ENCODE peak calls at places on chromosomes 3 and 15, in four cellular contexts. One of them, this sample, is unnamed.

GRCh38 chr15:49674370-49674769 is 53.5 kb downstream of the DTWD1 start:
- DNase-seq in K562: no peak
- DNase-seq in GM12878: no peak
- DNase-seq in HepG2: no peak
- DNase-seq in this sample: no peak

GRCh38 chr3:57582470-57583168 is 14.5 kb downstream of the ARF4 start:
- DNase-seq in K562: no peak
- DNase-seq in GM12878: no peak
- DNase-seq in HepG2: no peak
- DNase-seq in this sample: peak

GRCh38 chr3:194754091-194754490 is 68.4 kb downstream of the FAM43A start:
- DNase-seq in K562: no peak
- DNase-seq in GM12878: no peak
- DNase-seq in HepG2: no peak
- DNase-seq in this sample: no peak

GRCh38 chr15:49223536-49224274 is 53.7 kb downstream of the GALK2 start:
- DNase-seq in K562: no peak
- DNase-seq in GM12878: no peak
- DNase-seq in HepG2: no peak
- DNase-seq in this sample: no peak

GRCh38 chr15:62115847-62116246 is 49.1 kb downstream of the C2CD4A start:
- DNase-seq in K562: no peak
- DNase-seq in GM12878: no peak
- DNase-seq in HepG2: peak
- DNase-seq in this sample: peak

GRCh38 chr3:98786364-98786930 is 23.3 kb downstream of the ST3GAL6 start:
- DNase-seq in K562: no peak
- DNase-seq in GM12878: no peak
- DNase-seq in HepG2: peak
- DNase-seq in this sample: no peak

GRCh38 chr3:196360586-196360985 is 22.4 kb upstream of the TM4SF19 start:
- DNase-seq in K562: no peak
- DNase-seq in GM12878: no peak
- DNase-seq in HepG2: no peak
- DNase-seq in this sample: no peak

GRCh38 chr3:146382386-146382785 is 87.0 kb downstream of the PLSCR2 start:
- DNase-seq in K562: no peak
- DNase-seq in GM12878: no peak
- DNase-seq in HepG2: peak
- DNase-seq in this sample: peak

GRCh38 chr3:118760611-118761606 is 273.7 kb downstream of the IGSF11 start:
- DNase-seq in K562: no peak
- DNase-seq in GM12878: no peak
- DNase-seq in HepG2: no peak
- DNase-seq in this sample: no peak

GRCh38 chr15:73605759-73606423 is 27.3 kb downstream of the NPTN start:
- DNase-seq in K562: no peak
- DNase-seq in GM12878: no peak
- DNase-seq in HepG2: no peak
- DNase-seq in this sample: no peak

GRCh38 chr3:157872902-157873301 is 233.3 kb downstream of the SHOX2 start:
- DNase-seq in K562: no peak
- DNase-seq in GM12878: no peak
- DNase-seq in HepG2: no peak
- DNase-seq in this sample: no peak

GRCh38 chr15:85777291-85778106 is 17.2 kb downstream of the KLHL25 start:
- DNase-seq in K562: no peak
- DNase-seq in GM12878: no peak
- DNase-seq in HepG2: no peak
- DNase-seq in this sample: no peak

GRCh38 chr15:64897345-64897985 is 14.2 kb upstream of the ANKDD1A start:
- DNase-seq in K562: no peak
- DNase-seq in GM12878: no peak
- DNase-seq in HepG2: no peak
- DNase-seq in this sample: no peak

GRCh38 chr3:64300790-64301423 is 75.6 kb upstream of the PRICKLE2 start:
- DNase-seq in K562: no peak
- DNase-seq in GM12878: no peak
- DNase-seq in HepG2: no peak
- DNase-seq in this sample: no peak

GRCh38 chr15:33067456-33067855 is 127.1 kb downstream of the FMN1 start:
- DNase-seq in K562: no peak
- DNase-seq in GM12878: no peak
- DNase-seq in HepG2: no peak
- DNase-seq in this sample: no peak

GRCh38 chr3:136994772-136995516 is 37.2 kb downstream of the IL20RB start:
- DNase-seq in K562: no peak
- DNase-seq in GM12878: no peak
- DNase-seq in HepG2: no peak
- DNase-seq in this sample: no peak

GRCh38 chr3:107848516-107848915 is 242.3 kb downstream of the CD47 start:
- DNase-seq in K562: no peak
- DNase-seq in GM12878: no peak
- DNase-seq in HepG2: no peak
- DNase-seq in this sample: no peak

GRCh38 chr15:60871152-60871551 is 357.9 kb downstream of the RORA start:
- DNase-seq in K562: no peak
- DNase-seq in GM12878: no peak
- DNase-seq in HepG2: no peak
- DNase-seq in this sample: no peak

GRCh38 chr3:33648793-33649192 is 69.3 kb downstream of the CLASP2 start:
- DNase-seq in K562: no peak
- DNase-seq in GM12878: no peak
- DNase-seq in HepG2: no peak
- DNase-seq in this sample: no peak

GRCh38 chr15:68599560-68600071 is 20.8 kb downstream of the CORO2B start:
- DNase-seq in K562: no peak
- DNase-seq in GM12878: no peak
- DNase-seq in HepG2: no peak
- DNase-seq in this sample: no peak

GRCh38 chr3:162332344-162332743 is 835.7 kb downstream of the OTOL1 start:
- DNase-seq in K562: no peak
- DNase-seq in GM12878: no peak
- DNase-seq in HepG2: no peak
- DNase-seq in this sample: no peak

GRCh38 chr3:88059380-88060160 is 515 bp downstream of the ZNF654 start:
- DNase-seq in K562: peak
- DNase-seq in GM12878: no peak
- DNase-seq in HepG2: no peak
- DNase-seq in this sample: peak

GRCh38 chr3:105930733-105931132 is 61.9 kb upstream of the CBLB start:
- DNase-seq in K562: no peak
- DNase-seq in GM12878: no peak
- DNase-seq in HepG2: no peak
- DNase-seq in this sample: no peak

GRCh38 chr3:463793-464192 is 267.2 kb downstream of the CHL1 start:
- DNase-seq in K562: no peak
- DNase-seq in GM12878: peak
- DNase-seq in HepG2: no peak
- DNase-seq in this sample: no peak

GRCh38 chr3:121998030-121998580 is 23.9 kb downstream of the ILDR1 start:
- DNase-seq in K562: no peak
- DNase-seq in GM12878: no peak
- DNase-seq in HepG2: no peak
- DNase-seq in this sample: peak

GRCh38 chr3:168952551-168952950 is 711.0 kb downstream of the MECOM start:
- DNase-seq in K562: no peak
- DNase-seq in GM12878: no peak
- DNase-seq in HepG2: peak
- DNase-seq in this sample: peak

DNA sequence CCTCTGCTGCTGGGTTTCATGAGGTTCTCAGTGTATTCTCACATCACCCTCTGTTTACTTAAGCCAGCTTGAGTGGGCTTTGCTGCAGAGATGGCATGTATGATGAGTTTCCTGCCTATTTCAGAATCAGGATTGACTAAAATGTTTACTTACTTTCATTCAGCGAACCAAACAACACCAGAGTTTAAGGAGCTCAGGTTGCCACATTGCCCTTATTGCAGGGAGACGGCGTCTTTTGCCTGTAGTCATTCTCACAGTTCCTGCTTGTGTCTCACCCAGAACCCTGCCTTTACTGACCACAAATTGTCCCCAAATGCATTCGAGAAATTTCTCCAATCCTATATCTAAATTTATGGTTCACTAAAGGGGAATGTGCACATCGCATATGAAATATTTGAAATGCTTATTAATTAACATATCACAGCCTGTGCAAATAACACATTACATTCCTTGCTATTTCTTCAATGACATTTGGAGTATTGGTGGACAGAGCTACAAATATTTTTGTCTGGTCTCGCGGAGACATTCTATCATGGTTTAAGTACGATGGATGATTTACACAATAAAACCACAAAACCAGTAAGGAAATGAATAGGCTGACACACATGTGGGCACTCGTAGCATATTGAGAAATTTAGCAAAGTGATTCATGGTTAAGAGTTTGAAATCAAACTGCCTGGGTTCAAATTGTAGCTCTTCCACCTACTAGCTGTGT is 377.2 kb upstream of the CFAP20DC start:
- DNase-seq in K562: no peak
- DNase-seq in GM12878: no peak
- DNase-seq in HepG2: no peak
- DNase-seq in this sample: no peak
- TF ChIP-seq CHD4 in K562: no peak
- TF ChIP-seq CHD4 in GM12878: no peak
- TF ChIP-seq CHD4 in HepG2: no peak
- TF ChIP-seq CHD4 in this sample: no peak

DNA sequence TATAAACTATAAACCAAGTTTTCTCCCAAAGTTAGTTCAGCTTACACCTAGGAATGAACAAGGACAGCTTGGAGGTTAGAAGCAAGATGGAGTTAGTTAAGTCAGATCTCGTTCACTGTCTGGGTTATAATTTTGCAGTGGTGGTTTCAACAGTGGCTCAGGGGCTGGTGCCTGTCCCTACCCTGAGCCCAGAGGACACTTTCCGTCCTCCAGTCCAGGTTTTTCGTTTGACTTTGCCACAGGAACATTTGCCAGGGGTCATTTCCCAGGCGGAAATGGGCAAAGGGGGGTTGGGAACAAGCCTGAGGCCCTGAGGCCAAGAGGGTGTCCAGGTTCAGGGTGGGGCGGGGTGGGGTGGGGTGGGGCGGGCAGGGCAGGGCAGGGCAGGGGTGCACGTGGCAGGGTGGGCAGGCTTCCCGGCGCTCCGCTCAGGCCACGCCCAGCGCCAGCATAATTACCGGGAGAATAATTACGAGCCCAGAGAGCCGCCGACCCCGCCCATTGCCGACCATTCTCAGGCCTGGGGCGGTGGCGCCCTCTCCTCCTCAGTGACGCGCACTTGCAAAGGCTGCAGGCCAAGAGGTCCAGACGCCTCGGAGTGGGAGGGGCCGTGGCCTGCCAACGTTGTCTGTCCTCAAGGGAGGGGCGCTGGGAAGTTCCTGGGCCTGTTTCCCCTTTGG is 70.4 kb downstream of the KLF13 start:
- DNase-seq in K562: peak
- DNase-seq in GM12878: no peak
- DNase-seq in HepG2: peak
- DNase-seq in this sample: peak
- TF ChIP-seq CHD4 in K562: no peak
- TF ChIP-seq CHD4 in GM12878: no peak
- TF ChIP-seq CHD4 in HepG2: no peak
- TF ChIP-seq CHD4 in this sample: no peak

GRCh38 chr3:46947981-46948791 is 28.4 kb downstream of the CCDC12 start:
- DNase-seq in K562: peak
- DNase-seq in GM12878: no peak
- DNase-seq in HepG2: peak
- DNase-seq in this sample: peak
- TF ChIP-seq CHD4 in K562: no peak
- TF ChIP-seq CHD4 in GM12878: no peak
- TF ChIP-seq CHD4 in HepG2: peak
- TF ChIP-seq CHD4 in this sample: no peak

GRCh38 chr3:10740954-10741353 is 75.1 kb upstream of the SLC6A11 start:
- DNase-seq in K562: no peak
- DNase-seq in GM12878: no peak
- DNase-seq in HepG2: no peak
- DNase-seq in this sample: no peak
- TF ChIP-seq CHD4 in K562: no peak
- TF ChIP-seq CHD4 in GM12878: no peak
- TF ChIP-seq CHD4 in HepG2: no peak
- TF ChIP-seq CHD4 in this sample: no peak

GRCh38 chr3:129022114-129022994 is 21.2 kb downstream of the EFCC1 start:
- DNase-seq in K562: peak
- DNase-seq in GM12878: no peak
- DNase-seq in HepG2: no peak
- DNase-seq in this sample: no peak

GRCh38 chr3:129022995-129023332 is 21.9 kb downstream of the EFCC1 start:
- DNase-seq in K562: no peak
- DNase-seq in GM12878: no peak
- DNase-seq in HepG2: no peak
- DNase-seq in this sample: no peak

GRCh38 chr3:129025691-129026435 is 24.8 kb downstream of the EFCC1 start:
- DNase-seq in K562: no peak
- DNase-seq in GM12878: no peak
- DNase-seq in HepG2: no peak
- DNase-seq in this sample: no peak

GRCh38 chr3:129025108-129025507 is 24.0 kb downstream of the EFCC1 start:
- DNase-seq in K562: no peak
- DNase-seq in GM12878: no peak
- DNase-seq in HepG2: no peak
- DNase-seq in this sample: no peak

GRCh38 chr3:129023909-129024308 is 22.8 kb downstream of the EFCC1 start:
- DNase-seq in K562: no peak
- DNase-seq in GM12878: no peak
- DNase-seq in HepG2: no peak
- DNase-seq in this sample: peak
- TF ChIP-seq CHD4 in K562: no peak
- TF ChIP-seq CHD4 in GM12878: no peak
- TF ChIP-seq CHD4 in HepG2: no peak
- TF ChIP-seq CHD4 in this sample: no peak

GRCh38 chr3:191455257-191455952 is 5.6 kb upstream of the PYDC2 start:
- DNase-seq in K562: no peak
- DNase-seq in GM12878: peak
- DNase-seq in HepG2: no peak
- DNase-seq in this sample: no peak
- TF ChIP-seq CHD4 in K562: no peak
- TF ChIP-seq CHD4 in GM12878: no peak
- TF ChIP-seq CHD4 in HepG2: no peak
- TF ChIP-seq CHD4 in this sample: no peak

GRCh38 chr15:71301958-71302621 is 186.8 kb downstream of the THSD4 start:
- DNase-seq in K562: no peak
- DNase-seq in GM12878: no peak
- DNase-seq in HepG2: no peak
- DNase-seq in this sample: no peak
- TF ChIP-seq CHD4 in K562: no peak
- TF ChIP-seq CHD4 in GM12878: no peak
- TF ChIP-seq CHD4 in HepG2: no peak
- TF ChIP-seq CHD4 in this sample: no peak

GRCh38 chr3:93961026-93961425 is 12.7 kb downstream of the PROS1 start:
- DNase-seq in K562: no peak
- DNase-seq in GM12878: no peak
- DNase-seq in HepG2: no peak
- DNase-seq in this sample: no peak
- TF ChIP-seq CHD4 in K562: no peak
- TF ChIP-seq CHD4 in GM12878: no peak
- TF ChIP-seq CHD4 in HepG2: no peak
- TF ChIP-seq CHD4 in this sample: no peak